ENCODE peak calls at places on chromosomes 6 and 20, in nine cellular contexts. A, E, M, W, U, O, I, F and C are unnamed samples.

GRCh38 chr6:80547827-80548226 is 441.4 kb downstream of the BCKDHB start:
- DNase-seq in A (no peak), E (no peak), M (no peak), W (peak), U (no peak), O (no peak), I (peak), F (no peak), C (no peak)

GRCh38 chr6:106104476-106104875 is 18.3 kb downstream of the PRDM1 start:
- DNase-seq in A (no peak), E (no peak), M (no peak), W (no peak), U (no peak), O (no peak), I (no peak), F (no peak), C (no peak)

GRCh38 chr20:50110141-50111047 is 2.6 kb downstream of the UBE2V1 start:
- DNase-seq in A (no peak), E (no peak), M (no peak), W (peak), U (no peak), O (no peak), I (no peak), F (no peak), C (peak)

GRCh38 chr20:21251278-21251677 is 51.9 kb upstream of the XRN2 start:
- DNase-seq in A (no peak), E (no peak), M (no peak), W (peak), U (no peak), O (no peak), I (no peak), F (no peak), C (no peak)

GRCh38 chr20:8330785-8331699 is 199.0 kb downstream of the PLCB1 start:
- DNase-seq in A (no peak), E (no peak), M (no peak), W (no peak), U (no peak), O (no peak), I (no peak), F (peak), C (no peak)

GRCh38 chr6:81938014-81938761 is 185.7 kb upstream of the TENT5A start:
- DNase-seq in A (peak), E (no peak), M (no peak), W (peak), U (no peak), O (no peak), I (peak), F (no peak), C (no peak)

GRCh38 chr6:2793491-2794151 is 28.4 kb downstream of the WRNIP1 start:
- DNase-seq in A (no peak), E (no peak), M (no peak), W (peak), U (no peak), O (no peak), I (no peak), F (no peak), C (no peak)

GRCh38 chr6:14861491-14861943 is 384.4 kb upstream of the JARID2 start:
- DNase-seq in A (no peak), E (no peak), M (no peak), W (no peak), U (no peak), O (no peak), I (no peak), F (no peak), C (no peak)

GRCh38 chr6:111228094-111228493 is 140.8 kb downstream of the SLC16A10 start:
- DNase-seq in A (no peak), E (no peak), M (no peak), W (peak), U (no peak), O (no peak), I (no peak), F (no peak), C (no peak)

GRCh38 chr20:19888269-19888669 is 128.9 kb upstream of the NAA20 start:
- DNase-seq in A (no peak), E (no peak), M (no peak), W (no peak), U (peak), O (peak), I (no peak), F (peak), C (no peak)

GRCh38 chr6:126959765-126960164 is 158.7 kb upstream of the RSPO3 start:
- DNase-seq in A (no peak), E (no peak), M (no peak), W (no peak), U (no peak), O (no peak), I (no peak), F (no peak), C (no peak)

GRCh38 chr6:45387236-45387635 is 9.5 kb upstream of the SUPT3H start:
- DNase-seq in A (no peak), E (no peak), M (no peak), W (peak), U (no peak), O (no peak), I (no peak), F (no peak), C (no peak)

GRCh38 chr6:166538297-166539010 is 48.0 kb downstream of the RAMACL start:
- DNase-seq in A (no peak), E (no peak), M (no peak), W (no peak), U (no peak), O (no peak), I (no peak), F (no peak), C (no peak)

GRCh38 chr6:138509371-138509770 is 10.1 kb upstream of the NHSL1 start:
- DNase-seq in A (peak), E (no peak), M (peak), W (peak), U (no peak), O (no peak), I (no peak), F (peak), C (no peak)

GRCh38 chr20:61719691-61720347 is 345.9 kb downstream of the TAF4 start:
- DNase-seq in A (no peak), E (no peak), M (peak), W (no peak), U (no peak), O (no peak), I (no peak), F (no peak), C (peak)

GRCh38 chr20:56400001-56400640 is 7.7 kb downstream of the CSTF1 start:
- DNase-seq in A (peak), E (no peak), M (no peak), W (peak), U (no peak), O (no peak), I (peak), F (peak), C (no peak)

GRCh38 chr20:50192364-50193168 is 1.9 kb downstream of the CEBPB start:
- DNase-seq in A (peak), E (peak), M (peak), W (peak), U (peak), O (peak), I (no peak), F (peak), C (peak)

GRCh38 chr6:41502607-41503434 is 43.4 kb upstream of the FOXP4 start:
- DNase-seq in A (no peak), E (no peak), M (no peak), W (no peak), U (peak), O (peak), I (no peak), F (peak), C (peak)
- TF ChIP-seq CTCF in A (no peak), E (no peak), M (no peak), W (no peak), U (no peak), O (no peak), I (no peak), F (no peak), C (no peak)

GRCh38 chr6:20210158-20210557 is 2.1 kb downstream of the MBOAT1 start:
- DNase-seq in A (no peak), E (no peak), M (no peak), W (no peak), U (no peak), O (no peak), I (no peak), F (no peak), C (no peak)

GRCh38 chr6:20212392-20213111 is at the start of gene MBOAT1:
- DNase-seq in A (peak), E (peak), M (peak), W (peak), U (peak), O (peak), I (peak), F (peak), C (peak)

GRCh38 chr6:20211037-20211940 is 980 bp downstream of the MBOAT1 start:
- DNase-seq in A (no peak), E (no peak), M (no peak), W (no peak), U (no peak), O (no peak), I (no peak), F (no peak), C (no peak)

GRCh38 chr6:20213271-20213798 is 1.1 kb upstream of the MBOAT1 start:
- DNase-seq in A (no peak), E (no peak), M (no peak), W (peak), U (no peak), O (no peak), I (no peak), F (no peak), C (no peak)

GRCh38 chr6:20211941-20212391 is 303 bp downstream of the MBOAT1 start:
- DNase-seq in A (no peak), E (no peak), M (no peak), W (peak), U (no peak), O (no peak), I (no peak), F (no peak), C (no peak)
- TF ChIP-seq CTCF in A (no peak), E (no peak), M (no peak), W (no peak), U (no peak), O (no peak), I (no peak), F (no peak), C (no peak)

GRCh38 chr20:17617868-17618672 is 48.2 kb downstream of the DSTN start:
- DNase-seq in A (no peak), E (no peak), M (no peak), W (no peak), U (peak), O (peak), I (no peak), F (peak), C (peak)
- TF ChIP-seq CTCF in A (no peak), E (no peak), M (peak), W (no peak), U (no peak), O (no peak), I (no peak), F (no peak), C (no peak)

GRCh38 chr20:34316191-34316814 is 13.1 kb upstream of the AHCY start:
- DNase-seq in A (peak), E (no peak), M (no peak), W (peak), U (no peak), O (no peak), I (no peak), F (no peak), C (no peak)
- TF ChIP-seq CTCF in A (no peak), E (no peak), M (no peak), W (no peak), U (no peak), O (no peak), I (no peak), F (no peak), C (no peak)

GRCh38 chr6:63887011-63887751 is 251.6 kb downstream of the PHF3 start:
- DNase-seq in A (no peak), E (no peak), M (no peak), W (no peak), U (no peak), O (no peak), I (no peak), F (no peak), C (no peak)

GRCh38 chr6:63883597-63883996 is 248.0 kb downstream of the PHF3 start:
- DNase-seq in A (no peak), E (no peak), M (no peak), W (no peak), U (no peak), O (no peak), I (no peak), F (no peak), C (no peak)

GRCh38 chr6:63881791-63882190 is 246.2 kb downstream of the PHF3 start:
- DNase-seq in A (no peak), E (no peak), M (no peak), W (no peak), U (no peak), O (no peak), I (no peak), F (no peak), C (no peak)

GRCh38 chr6:63882208-63882607 is 246.6 kb downstream of the PHF3 start:
- DNase-seq in A (peak), E (no peak), M (no peak), W (no peak), U (no peak), O (no peak), I (no peak), F (no peak), C (no peak)
- TF ChIP-seq CTCF in A (peak), E (peak), M (no peak), W (peak), U (peak), O (no peak), I (peak), F (peak), C (no peak)

GRCh38 chr6:18166314-18167007 is 11.2 kb downstream of the KDM1B start:
- DNase-seq in A (no peak), E (no peak), M (no peak), W (peak), U (no peak), O (no peak), I (no peak), F (no peak), C (no peak)
- TF ChIP-seq CTCF in A (no peak), E (no peak), M (no peak), W (peak), U (no peak), O (no peak), I (no peak), F (no peak), C (no peak)

GRCh38 chr20:35699127-35699913 is at the start of the genes NFS1 and ROMO1:
- DNase-seq in A (peak), E (peak), M (peak), W (peak), U (peak), O (peak), I (peak), F (peak), C (peak)
- TF ChIP-seq CTCF in A (no peak), E (peak), M (peak), W (peak), U (peak), O (peak), I (no peak), F (no peak), C (peak)